ENCODE peak calls at places on chromosomes 2 and 18, in six cellular contexts. B is stimulated activated CD4-positive, alpha-beta T cell treated with anti-CD3 and anti-CD28 coated beads, TNF-alpha, amount 100 ng/mL, for 4 hours; T is HTR-8/SVneo; A is activated naive CD4-positive, alpha-beta T cell; R is RKO; S is psoas muscle. D is an unnamed sample.

GRCh38 chr18:25109484-25109883 is 242.5 kb downstream of the ZNF521 start:
- DNase-seq in B (no peak), T (no peak), A (no peak), R (no peak), S (no peak), D (no peak)

GRCh38 chr2:144364988-144365738 is 154.8 kb downstream of the ZEB2 start:
- DNase-seq in B (no peak), T (no peak), A (no peak), R (no peak), S (no peak), D (no peak)

GRCh38 chr2:63740020-63740419 is 101.7 kb upstream of the UGP2 start:
- DNase-seq in B (no peak), T (no peak), A (no peak), R (no peak), S (no peak), D (no peak)

GRCh38 chr2:101688266-101688665 is 9.2 kb upstream of the MAP4K4 start:
- DNase-seq in B (no peak), T (no peak), A (no peak), R (peak), S (no peak), D (no peak)

GRCh38 chr2:212414699-212415309 is 123.8 kb downstream of the ERBB4 start:
- DNase-seq in B (no peak), T (no peak), A (no peak), R (no peak), S (no peak), D (no peak)

GRCh38 chr2:226790006-226790405 is 9.6 kb downstream of the IRS1 start:
- DNase-seq in B (no peak), T (no peak), A (no peak), R (no peak), S (no peak), D (no peak)

GRCh38 chr2:200604571-200605255 is 18.9 kb downstream of the AOX1 start:
- DNase-seq in B (no peak), T (no peak), A (no peak), R (no peak), S (no peak), D (no peak)

GRCh38 chr18:73842795-73843394 is 304.7 kb downstream of the FBXO15 start:
- DNase-seq in B (no peak), T (peak), A (no peak), R (peak), S (peak), D (peak)

GRCh38 chr2:55779459-55780421 is 86.1 kb upstream of the PNPT1 start:
- DNase-seq in B (no peak), T (peak), A (no peak), R (peak), S (no peak), D (peak)

GRCh38 chr2:12363138-12363537 is 353.6 kb upstream of the TRIB2 start:
- DNase-seq in B (no peak), T (no peak), A (no peak), R (no peak), S (no peak), D (no peak)

GRCh38 chr2:236119476-236119875 is 48.7 kb downstream of the GBX2 start:
- DNase-seq in B (no peak), T (no peak), A (no peak), R (no peak), S (no peak), D (no peak)

GRCh38 chr2:161873689-161874088 is 200.3 kb downstream of the DPP4 start:
- DNase-seq in B (no peak), T (no peak), A (no peak), R (no peak), S (no peak), D (no peak)